ENCODE peak calls at places on chromosome 12, in eight cellular contexts. I, V, H, U, X, Y, W and D are unnamed samples.

GRCh38 chr12:96219700-96220206 is 25.6 kb downstream of the ELK3 start:
- DNase-seq in W (peak; percentile 98), U (peak; percentile 90), H (no peak), X (peak; percentile 16), V (peak; percentile 99), I (no peak), Y (peak; percentile 89), D (peak; percentile 99)

GRCh38 chr12:108858399-108859074 is 1.2 kb upstream of the SSH1 start:
- DNase-seq in W (no peak), X (peak; percentile 52), Y (peak; percentile 39), V (no peak), H (no peak), U (no peak), I (peak; percentile 23), D (no peak)

GRCh38 chr12:77124767-77125166 is 59.4 kb upstream of the E2F7 start:
- DNase-seq in X (no peak), H (no peak), U (no peak), Y (no peak), W (peak; percentile 76), V (no peak), I (no peak), D (peak; percentile 87)

GRCh38 chr12:16587110-16587453 is 18.9 kb downstream of the LMO3 start:
- DNase-seq in W (no peak), H (no peak), V (no peak), U (no peak), Y (no peak), I (no peak), X (no peak), D (no peak)

GRCh38 chr12:5269846-5270245 is 162.1 kb upstream of the NTF3 start:
- DNase-seq in V (no peak), I (no peak), H (no peak), X (no peak), U (no peak), Y (no peak), W (no peak), D (no peak)

GRCh38 chr12:88418856-88419497 is 161.3 kb downstream of the KITLG start:
- DNase-seq in W (no peak), U (no peak), H (no peak), Y (no peak), X (no peak), V (no peak), I (no peak), D (peak; percentile 76)

GRCh38 chr12:105764216-105764835 is 374.4 kb downstream of the NUAK1 start:
- DNase-seq in U (no peak), W (peak; percentile 9), V (no peak), X (no peak), H (no peak), Y (no peak), I (no peak), D (no peak)

GRCh38 chr12:105092336-105092735 is 8.1 kb upstream of the ALDH1L2 start:
- DNase-seq in I (peak; percentile 53), Y (no peak), X (peak; percentile 33), U (no peak), W (no peak), H (peak; percentile 97), V (no peak), D (no peak)

GRCh38 chr12:79848321-79848720 is 86.6 kb downstream of the PPP1R12A start:
- DNase-seq in V (no peak), U (no peak), W (peak; percentile 11), H (no peak), Y (no peak), I (no peak), X (no peak), D (no peak)

GRCh38 chr12:123916729-123917128 is 55.9 kb downstream of the CCDC92 start:
- DNase-seq in X (no peak), W (no peak), I (no peak), V (no peak), Y (no peak), U (no peak), H (no peak), D (peak; percentile 58)

GRCh38 chr12:89384050-89384749 is 31.9 kb upstream of the DUSP6 start:
- DNase-seq in W (peak; percentile 82), H (peak; percentile 64), U (no peak), V (no peak), I (peak; percentile 27), X (peak; percentile 64), Y (peak; percentile 53), D (peak; percentile 90)

GRCh38 chr12:1282670-1283361 is 291.8 kb downstream of the ERC1 start:
- DNase-seq in U (no peak), V (no peak), X (no peak), H (peak; percentile 14), Y (peak; percentile 47), I (no peak), W (peak; percentile 23), D (peak; percentile 57)

GRCh38 chr12:109134186-109134917 is 18.0 kb downstream of the ACACB start:
- DNase-seq in I (peak; percentile 63), W (no peak), H (peak; percentile 75), V (peak; percentile 62), Y (no peak), X (no peak), U (peak; percentile 27), D (peak; percentile 70)

GRCh38 chr12:78721906-78722305 is 142.7 kb upstream of the SYT1 start:
- DNase-seq in X (no peak), U (no peak), H (no peak), W (no peak), I (no peak), V (no peak), Y (no peak), D (no peak)

GRCh38 chr12:4277205-4277543 is 3.6 kb downstream of the CCND2 start:
- DNase-seq in Y (no peak), H (no peak), I (no peak), V (no peak), W (no peak), U (no peak), X (no peak), D (no peak)

GRCh38 chr12:104671407-104672095 is 214.8 kb downstream of the CHST11 start:
- DNase-seq in U (peak; percentile 93), I (peak; percentile 86), W (peak; percentile 84), X (peak; percentile 63), V (peak; percentile 89), H (no peak), Y (peak; percentile 94), D (peak; percentile 91)

GRCh38 chr12:39467432-39467870 is 24.5 kb upstream of the KIF21A start:
- DNase-seq in H (no peak), X (no peak), I (no peak), U (no peak), W (peak; percentile 31), Y (no peak), V (no peak), D (peak; percentile 26)

GRCh38 chr12:42410345-42410744 is 84.4 kb downstream of the PPHLN1 start:
- DNase-seq in H (no peak), I (no peak), V (no peak), X (no peak), Y (no peak), U (no peak), W (no peak), D (no peak)
- H3K4me3 ChIP-seq in H (no peak overlapping the region), I (no peak overlapping the region), V (no peak overlapping the region), X (no peak overlapping the region), Y (no peak overlapping the region), U (no peak overlapping the region), W (no peak overlapping the region), D (no peak overlapping the region)

DNA sequence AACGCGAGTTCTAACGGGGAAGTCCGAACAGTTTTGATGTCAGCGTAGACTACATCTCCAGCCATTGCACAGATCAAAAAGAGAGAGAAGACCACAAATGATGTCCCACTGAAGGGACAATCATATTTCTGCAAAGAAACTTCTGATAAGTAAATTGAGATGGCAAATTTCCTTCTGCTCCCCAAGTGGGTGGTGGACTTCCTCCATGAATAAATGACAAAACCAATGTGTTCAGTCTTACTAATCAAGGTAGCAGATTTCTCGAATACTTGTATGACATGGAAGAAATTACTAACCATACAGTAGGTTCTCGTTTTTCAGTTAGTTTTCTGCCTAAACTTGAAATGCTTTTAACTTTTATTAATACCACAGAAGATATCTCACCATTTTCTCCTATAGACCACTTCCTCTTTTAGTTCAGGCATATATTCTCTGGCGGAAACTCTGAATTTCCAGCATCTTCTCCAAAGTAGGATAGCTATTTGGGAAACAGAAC is at the start of gene CLECL1:
- DNase-seq in W (no peak), X (no peak), V (no peak), I (no peak), H (no peak), U (no peak), Y (no peak), D (no peak)
- TF ChIP-seq CTCF in W (no peak), X (no peak), V (no peak), I (no peak), H (no peak), U (no peak), Y (no peak), D (no peak)

GRCh38 chr12:120041386-120042231 is 52.6 kb downstream of the BICDL1 start:
- DNase-seq in W (no peak), V (no peak), I (peak; percentile 13), Y (no peak), X (no peak), U (no peak), H (peak; percentile 44), D (no peak)

GRCh38 chr12:120039711-120040110 is 50.7 kb downstream of the BICDL1 start:
- DNase-seq in W (no peak), U (no peak), H (peak; percentile 69), I (no peak), X (no peak), V (no peak), Y (no peak), D (no peak)

GRCh38 chr12:120048258-120048657 is 59.2 kb downstream of the BICDL1 start:
- DNase-seq in W (no peak), H (no peak), U (no peak), Y (no peak), I (no peak), V (no peak), X (no peak), D (no peak)

GRCh38 chr12:120047072-120047471 is 58.0 kb downstream of the BICDL1 start:
- DNase-seq in H (no peak), X (no peak), Y (no peak), U (no peak), I (no peak), V (no peak), W (no peak), D (no peak)

GRCh38 chr12:120043421-120043820 is 54.4 kb downstream of the BICDL1 start:
- DNase-seq in X (no peak), W (no peak), V (no peak), U (no peak), I (no peak), H (no peak), Y (no peak), D (no peak)
- H3K4me3 ChIP-seq in X (no peak overlapping the region), W (no peak overlapping the region), V (no peak overlapping the region), U (no peak overlapping the region), I (no peak overlapping the region), H (no peak overlapping the region), Y (no peak overlapping the region), D (no peak overlapping the region)

GRCh38 chr12:107670999-107671643 is 14.5 kb upstream of the PWP1 start:
- DNase-seq in I (peak; percentile 24), W (no peak), U (peak; percentile 19), Y (no peak), H (peak; percentile 86), X (peak; percentile 39), V (no peak), D (peak; percentile 12)
- TF ChIP-seq CTCF in I (peak; percentile 38), W (peak; percentile 71), U (peak; percentile 93), Y (peak; percentile 65), H (peak; percentile 89), X (peak; percentile 23), V (peak; percentile 51), D (peak; percentile 58)